ENCODE peak calls at places on chromosomes 3 and 15, in eight cellular contexts. One of them, this sample, is unnamed.

GRCh38 chr3:174442317-174442682 is 416.8 kb upstream of the NAALADL2 start:
- DNase-seq in transverse colon: no peak
- DNase-seq in HCT116: no peak
- DNase-seq in breast epithelium: no peak
- DNase-seq in A549: no peak
- DNase-seq in body of pancreas: no peak
- DNase-seq in IMR-90: no peak
- DNase-seq in GM12892: no peak
- DNase-seq in this sample: no peak

GRCh38 chr15:99704444-99704838 is 28.8 kb downstream of the LYSMD4 start:
- DNase-seq in transverse colon: no peak
- DNase-seq in HCT116: peak; percentile 78
- DNase-seq in breast epithelium: no peak
- DNase-seq in A549: peak; percentile 90
- DNase-seq in body of pancreas: peak; percentile 54
- DNase-seq in IMR-90: peak; percentile 90
- DNase-seq in GM12892: no peak
- DNase-seq in this sample: no peak

GRCh38 chr15:52649686-52650085 is 29.5 kb downstream of the ATOSA start:
- DNase-seq in transverse colon: no peak
- DNase-seq in HCT116: no peak
- DNase-seq in breast epithelium: no peak
- DNase-seq in A549: no peak
- DNase-seq in body of pancreas: no peak
- DNase-seq in IMR-90: no peak
- DNase-seq in GM12892: no peak
- DNase-seq in this sample: no peak

GRCh38 chr3:17116007-17116659 is 231.4 kb downstream of the PLCL2 start:
- DNase-seq in transverse colon: no peak
- DNase-seq in HCT116: no peak
- DNase-seq in breast epithelium: no peak
- DNase-seq in A549: no peak
- DNase-seq in body of pancreas: no peak
- DNase-seq in IMR-90: no peak
- DNase-seq in GM12892: no peak
- DNase-seq in this sample: no peak

GRCh38 chr3:196867507-196868296 is at the start of gene SENP5:
- DNase-seq in transverse colon: peak; percentile 94
- DNase-seq in HCT116: peak; percentile 62
- DNase-seq in breast epithelium: peak; percentile 80
- DNase-seq in A549: peak; percentile 87
- DNase-seq in body of pancreas: peak; percentile 90
- DNase-seq in IMR-90: peak; percentile 86
- DNase-seq in GM12892: peak; percentile 85
- DNase-seq in this sample: peak; percentile 90

GRCh38 chr15:29812384-29812694 is 9.9 kb downstream of the TJP1 start:
- DNase-seq in transverse colon: no peak
- DNase-seq in HCT116: no peak
- DNase-seq in breast epithelium: peak; percentile 47
- DNase-seq in A549: peak; percentile 27
- DNase-seq in body of pancreas: no peak
- DNase-seq in IMR-90: peak; percentile 69
- DNase-seq in GM12892: no peak
- DNase-seq in this sample: no peak

GRCh38 chr3:46496745-46497555 is 826 bp upstream of the RTP3 start:
- DNase-seq in transverse colon: peak; percentile 52
- DNase-seq in HCT116: no peak
- DNase-seq in breast epithelium: no peak
- DNase-seq in A549: no peak
- DNase-seq in body of pancreas: no peak
- DNase-seq in IMR-90: peak; percentile 46
- DNase-seq in GM12892: no peak
- DNase-seq in this sample: no peak

GRCh38 chr3:30693470-30694120 is 87.2 kb downstream of the TGFBR2 start:
- DNase-seq in transverse colon: peak; percentile 30
- DNase-seq in HCT116: peak; percentile 40
- DNase-seq in breast epithelium: peak; percentile 38
- DNase-seq in A549: peak; percentile 77
- DNase-seq in body of pancreas: peak; percentile 37
- DNase-seq in IMR-90: peak; percentile 77
- DNase-seq in GM12892: peak; percentile 13
- DNase-seq in this sample: peak; percentile 19

GRCh38 chr3:11306815-11307589 is 34.8 kb downstream of the ATG7 start:
- DNase-seq in transverse colon: no peak
- DNase-seq in HCT116: no peak
- DNase-seq in breast epithelium: no peak
- DNase-seq in A549: no peak
- DNase-seq in body of pancreas: no peak
- DNase-seq in IMR-90: peak; percentile 49
- DNase-seq in GM12892: no peak
- DNase-seq in this sample: no peak

GRCh38 chr3:151468284-151468917 is 7.5 kb upstream of the IGSF10 start:
- DNase-seq in transverse colon: peak; percentile 31
- DNase-seq in HCT116: peak; percentile 73
- DNase-seq in breast epithelium: no peak
- DNase-seq in A549: peak; percentile 74
- DNase-seq in body of pancreas: peak; percentile 70
- DNase-seq in IMR-90: peak; percentile 62
- DNase-seq in GM12892: no peak
- DNase-seq in this sample: no peak

GRCh38 chr3:165636682-165637010 is 200.6 kb downstream of the BCHE start:
- DNase-seq in transverse colon: no peak
- DNase-seq in HCT116: no peak
- DNase-seq in breast epithelium: no peak
- DNase-seq in A549: no peak
- DNase-seq in body of pancreas: no peak
- DNase-seq in IMR-90: no peak
- DNase-seq in GM12892: no peak
- DNase-seq in this sample: no peak

GRCh38 chr3:39065197-39065596 is 13.4 kb downstream of the WDR48 start:
- DNase-seq in transverse colon: peak; percentile 20
- DNase-seq in HCT116: peak; percentile 12
- DNase-seq in breast epithelium: no peak
- DNase-seq in A549: peak; percentile 51
- DNase-seq in body of pancreas: no peak
- DNase-seq in IMR-90: peak; percentile 60
- DNase-seq in GM12892: peak; percentile 21
- DNase-seq in this sample: no peak

DNA sequence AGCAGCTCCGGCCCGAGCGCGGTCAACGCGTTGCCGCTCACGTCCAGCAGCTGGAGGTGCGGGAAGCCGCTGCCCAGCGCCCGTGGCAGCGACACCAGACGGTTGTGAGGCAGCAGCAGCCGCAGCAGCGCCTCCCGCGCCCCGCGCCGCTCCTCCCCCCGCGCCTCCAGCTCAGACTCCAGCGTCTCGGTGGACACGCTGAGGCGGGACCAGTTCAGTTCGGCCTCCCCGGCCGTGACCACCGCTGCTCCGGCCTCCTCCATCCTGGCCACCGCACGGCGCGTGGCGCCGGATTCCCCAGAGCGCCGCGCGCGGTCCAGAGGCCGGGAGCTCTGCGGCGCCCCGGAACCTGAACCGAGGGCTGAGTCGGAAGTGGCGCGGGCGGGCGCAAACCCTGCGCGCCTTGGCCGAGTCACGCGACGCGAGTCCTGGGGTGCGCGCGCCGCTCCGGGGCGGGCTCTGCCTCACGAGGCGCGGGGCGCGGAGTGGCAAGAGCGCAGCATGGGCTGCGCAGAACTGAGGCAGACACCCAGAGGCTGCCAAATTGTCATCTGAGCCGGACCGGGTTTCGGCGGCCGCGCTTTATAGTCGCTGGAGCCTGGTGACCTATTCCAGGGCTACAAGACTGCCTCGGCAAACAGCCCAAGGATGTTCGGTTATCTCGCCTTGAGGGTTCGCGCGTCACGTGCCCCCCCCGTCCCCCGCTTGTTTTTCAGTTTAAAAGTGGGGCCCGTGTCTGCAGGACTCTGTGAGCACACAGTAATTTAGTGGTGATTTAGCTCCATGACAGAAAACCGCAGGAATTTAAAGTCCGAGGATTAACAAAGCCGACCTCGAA is at the start of gene LRRC58:
- DNase-seq in transverse colon: peak; percentile 91
- DNase-seq in HCT116: peak; percentile 93
- DNase-seq in breast epithelium: peak; percentile 79
- DNase-seq in A549: peak; percentile 95
- DNase-seq in body of pancreas: peak; percentile 93
- DNase-seq in IMR-90: peak; percentile 91
- DNase-seq in GM12892: peak; percentile 66
- DNase-seq in this sample: peak; percentile 77
- TF ChIP-seq POLR2A in transverse colon: peak; percentile 87
- TF ChIP-seq POLR2A in HCT116: peak; percentile 84
- TF ChIP-seq POLR2A in breast epithelium: peak; percentile 49
- TF ChIP-seq POLR2A in A549: peak; percentile 80
- TF ChIP-seq POLR2A in body of pancreas: peak; percentile 92
- TF ChIP-seq POLR2A in IMR-90: peak; percentile 77
- TF ChIP-seq POLR2A in GM12892: peak; percentile 89
- TF ChIP-seq POLR2A in this sample: peak; percentile 83

GRCh38 chr15:82540055-82540983 is at the start of gene RPS17:
- DNase-seq in transverse colon: peak; percentile 98
- DNase-seq in HCT116: peak; percentile 91
- DNase-seq in breast epithelium: peak; percentile 96
- DNase-seq in A549: peak; percentile 97
- DNase-seq in body of pancreas: peak; percentile 96
- DNase-seq in IMR-90: peak; percentile 93
- DNase-seq in GM12892: peak; percentile 99
- DNase-seq in this sample: peak; percentile 99
- TF ChIP-seq POLR2A in transverse colon: peak; percentile 92
- TF ChIP-seq POLR2A in HCT116: peak; percentile 96
- TF ChIP-seq POLR2A in breast epithelium: peak; percentile 89
- TF ChIP-seq POLR2A in A549: peak; percentile 90
- TF ChIP-seq POLR2A in body of pancreas: peak; percentile 74
- TF ChIP-seq POLR2A in IMR-90: peak; percentile 99
- TF ChIP-seq POLR2A in GM12892: peak; percentile 99
- TF ChIP-seq POLR2A in this sample: peak; percentile 99

GRCh38 chr3:12660196-12660595 is 3.7 kb downstream of the RAF1 start:
- DNase-seq in transverse colon: no peak
- DNase-seq in HCT116: no peak
- DNase-seq in breast epithelium: no peak
- DNase-seq in A549: no peak
- DNase-seq in body of pancreas: no peak
- DNase-seq in IMR-90: no peak
- DNase-seq in GM12892: no peak
- DNase-seq in this sample: no peak

GRCh38 chr3:12663311-12663935 is 494 bp downstream of the RAF1 start:
- DNase-seq in transverse colon: peak; percentile 48
- DNase-seq in HCT116: no peak
- DNase-seq in breast epithelium: peak; percentile 48
- DNase-seq in A549: peak; percentile 17
- DNase-seq in body of pancreas: peak; percentile 48
- DNase-seq in IMR-90: no peak
- DNase-seq in GM12892: no peak
- DNase-seq in this sample: no peak

GRCh38 chr3:12661926-12662592 is 1.9 kb downstream of the RAF1 start:
- DNase-seq in transverse colon: no peak
- DNase-seq in HCT116: no peak
- DNase-seq in breast epithelium: no peak
- DNase-seq in A549: no peak
- DNase-seq in body of pancreas: no peak
- DNase-seq in IMR-90: no peak
- DNase-seq in GM12892: no peak
- DNase-seq in this sample: no peak

GRCh38 chr3:12663936-12664908 is at the start of gene RAF1:
- DNase-seq in transverse colon: peak; percentile 99
- DNase-seq in HCT116: peak; percentile 95
- DNase-seq in breast epithelium: peak; percentile 97
- DNase-seq in A549: peak; percentile 98
- DNase-seq in body of pancreas: peak; percentile 99
- DNase-seq in IMR-90: peak; percentile 98
- DNase-seq in GM12892: peak; percentile 90
- DNase-seq in this sample: peak; percentile 89

DNA sequence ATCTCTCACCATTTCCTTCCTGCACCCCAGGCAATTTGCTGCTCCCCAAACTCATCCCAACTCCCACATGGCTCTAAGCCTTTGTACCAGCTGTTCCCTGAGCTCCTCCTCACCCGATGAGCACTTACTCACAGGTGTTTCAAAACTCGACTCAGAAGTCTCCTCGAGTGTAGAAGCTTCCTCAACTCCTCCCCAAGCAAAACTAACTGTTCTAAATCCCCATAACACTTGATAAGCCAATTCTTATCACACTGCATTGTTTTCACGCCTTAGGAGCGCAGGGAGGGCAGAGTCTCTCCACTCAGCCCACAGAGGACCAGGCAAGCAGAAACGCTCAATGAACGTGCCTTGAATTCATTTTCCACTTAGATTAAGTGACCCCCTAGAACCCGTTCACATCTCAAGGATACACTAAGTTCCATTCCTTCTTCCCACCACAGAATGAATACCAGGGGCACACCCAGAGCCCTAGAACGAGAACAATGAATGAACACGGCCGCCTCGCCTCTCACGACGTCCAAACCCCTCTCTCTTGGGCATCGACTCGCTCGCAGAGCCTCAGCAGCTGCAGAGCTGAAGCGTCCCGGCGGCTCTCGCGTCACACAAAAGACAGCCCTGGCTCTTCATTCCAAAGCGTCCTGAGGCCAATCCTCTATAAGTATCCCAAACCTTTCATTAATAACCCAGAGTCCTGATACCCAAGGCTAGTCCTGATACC is 1.2 kb downstream of the RAF1 start:
- DNase-seq in transverse colon: peak; percentile 51
- DNase-seq in HCT116: no peak
- DNase-seq in breast epithelium: no peak
- DNase-seq in A549: peak; percentile 19
- DNase-seq in body of pancreas: peak; percentile 37
- DNase-seq in IMR-90: peak; percentile 55
- DNase-seq in GM12892: no peak
- DNase-seq in this sample: no peak
- TF ChIP-seq POLR2A in transverse colon: peak; percentile 23
- TF ChIP-seq POLR2A in HCT116: no peak
- TF ChIP-seq POLR2A in breast epithelium: no peak
- TF ChIP-seq POLR2A in A549: no peak
- TF ChIP-seq POLR2A in body of pancreas: no peak
- TF ChIP-seq POLR2A in IMR-90: no peak
- TF ChIP-seq POLR2A in GM12892: no peak
- TF ChIP-seq POLR2A in this sample: no peak

DNA sequence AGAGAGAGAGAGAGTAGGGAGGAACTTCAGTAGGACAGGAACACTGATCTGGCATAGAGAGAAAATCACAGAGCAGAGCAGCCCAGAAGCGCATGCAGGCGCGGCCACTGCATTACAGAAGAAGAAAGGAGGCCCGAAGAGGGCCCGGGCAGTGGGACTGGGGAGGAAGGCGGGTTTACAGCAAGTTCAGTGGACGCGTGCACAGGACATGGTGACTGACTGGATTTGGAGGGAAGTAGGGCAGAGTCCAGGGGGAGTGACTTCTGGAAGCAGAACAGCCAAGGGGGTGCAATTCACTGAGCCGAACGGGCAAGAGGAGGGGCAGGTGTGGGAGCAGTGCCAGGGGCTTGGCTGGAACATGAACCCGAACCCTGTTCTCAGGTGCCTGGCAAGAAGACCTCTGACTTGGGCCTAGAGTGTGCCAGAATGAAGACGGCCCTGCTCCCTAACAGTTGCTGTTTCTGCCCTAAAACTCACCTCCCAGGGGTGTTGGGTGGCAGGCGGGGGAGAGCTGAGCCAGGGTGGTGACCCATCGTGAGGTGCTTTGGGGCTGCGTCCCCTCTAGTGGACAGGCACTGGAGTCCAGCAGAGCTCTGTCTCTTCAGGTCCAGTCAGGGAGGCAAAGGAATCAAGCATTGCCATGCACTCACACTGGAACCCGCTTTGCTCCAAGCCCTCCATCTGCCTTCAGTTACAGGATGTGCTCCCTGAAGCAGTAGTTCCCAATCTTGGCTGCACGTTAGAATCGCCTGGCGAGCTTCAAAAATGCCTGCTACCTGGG is 101.2 kb upstream of the HES1 start:
- DNase-seq in transverse colon: peak; percentile 87
- DNase-seq in HCT116: no peak
- DNase-seq in breast epithelium: no peak
- DNase-seq in A549: no peak
- DNase-seq in body of pancreas: no peak
- DNase-seq in IMR-90: no peak
- DNase-seq in GM12892: no peak
- DNase-seq in this sample: no peak
- TF ChIP-seq POLR2A in transverse colon: no peak
- TF ChIP-seq POLR2A in HCT116: no peak
- TF ChIP-seq POLR2A in breast epithelium: no peak
- TF ChIP-seq POLR2A in A549: no peak
- TF ChIP-seq POLR2A in body of pancreas: no peak
- TF ChIP-seq POLR2A in IMR-90: no peak
- TF ChIP-seq POLR2A in GM12892: no peak
- TF ChIP-seq POLR2A in this sample: no peak